ENCODE peak calls at places on chromosomes 4 and X, in ten cellular contexts. K, I, Y, M, G, Q, X, U, H and V are unnamed samples.

GRCh38 chr4:54779797-54780196 is 122.0 kb downstream of the KIT start:
- DNase-seq in K (no peak), I (no peak), Y (no peak), M (no peak), G (no peak), Q (no peak), X (no peak), U (no peak), H (no peak), V (no peak)

GRCh38 chr4:17197070-17197469 is 298.6 kb upstream of the LDB2 start:
- DNase-seq in K (no peak), I (no peak), Y (no peak), M (no peak), G (no peak), Q (no peak), X (no peak), U (no peak), H (no peak), V (no peak)

GRCh38 chr4:128288689-128289106 is 1.1 kb upstream of the PGRMC2 start:
- DNase-seq in K (no peak), I (peak; percentile 34), Y (no peak), M (no peak), G (no peak), Q (no peak), X (peak; percentile 56), U (no peak), H (no peak), V (peak; percentile 86)

GRCh38 chr4:48913346-48913745 is 6.8 kb upstream of the OCIAD2 start:
- DNase-seq in K (no peak), I (peak; percentile 70), Y (no peak), M (no peak), G (no peak), Q (no peak), X (peak; percentile 92), U (no peak), H (no peak), V (peak; percentile 95)

GRCh38 chr4:128155231-128155855 is 94.2 kb downstream of the LARP1B start:
- DNase-seq in K (no peak), I (no peak), Y (no peak), M (peak; percentile 54), G (no peak), Q (no peak), X (no peak), U (peak; percentile 74), H (no peak), V (no peak)

GRCh38 chrX:16185725-16186136 is 18.4 kb downstream of the MAGEB17 start:
- DNase-seq in K (no peak), I (peak; percentile 77), Y (no peak), M (no peak), G (no peak), Q (no peak), X (peak; percentile 88), U (no peak), H (no peak), V (peak; percentile 52)

GRCh38 chr4:100289980-100290379 is 99.7 kb upstream of the DDIT4L start:
- DNase-seq in K (no peak), I (peak; percentile 40), Y (no peak), M (no peak), G (no peak), Q (no peak), X (no peak), U (no peak), H (no peak), V (no peak)

GRCh38 chr4:104727643-104728042 is 232.9 kb upstream of the CXXC4 start:
- DNase-seq in K (no peak), I (no peak), Y (no peak), M (no peak), G (no peak), Q (no peak), X (no peak), U (no peak), H (no peak), V (no peak)

GRCh38 chr4:62080431-62080830 is 880.3 kb downstream of the ADGRL3 start:
- DNase-seq in K (no peak), I (no peak), Y (no peak), M (no peak), G (no peak), Q (no peak), X (no peak), U (no peak), H (no peak), V (no peak)

GRCh38 chr4:122827258-122827887 is 742 bp downstream of the FGF2 start:
- DNase-seq in K (peak; percentile 51), I (peak; percentile 46), Y (peak; percentile 41), M (peak; percentile 79), G (peak; percentile 70), Q (peak; percentile 19), X (peak; percentile 25), U (peak; percentile 81), H (peak; percentile 73), V (no peak)

GRCh38 chrX:149631293-149632165 is at the start of gene TMEM185A:
- DNase-seq in K (peak; percentile 84), I (peak; percentile 31), Y (peak; percentile 59), M (peak; percentile 84), G (peak; percentile 83), Q (peak; percentile 54), X (peak; percentile 32), U (peak; percentile 93), H (peak; percentile 68), V (peak; percentile 42)

GRCh38 chr4:55447108-55447708 is 51.5 kb downstream of the TMEM165 start:
- DNase-seq in K (no peak), I (no peak), Y (no peak), M (no peak), G (no peak), Q (no peak), X (no peak), U (no peak), H (no peak), V (no peak)

GRCh38 chr4:89316187-89316586 is 8.6 kb upstream of the GPRIN3 start:
- DNase-seq in K (no peak), I (peak; percentile 9), Y (no peak), M (no peak), G (no peak), Q (no peak), X (no peak), U (no peak), H (no peak), V (no peak)

GRCh38 chrX:30821116-30821515 is 67.9 kb downstream of the TAB3 start:
- DNase-seq in K (no peak), I (no peak), Y (no peak), M (no peak), G (no peak), Q (no peak), X (no peak), U (no peak), H (no peak), V (peak; percentile 28)
- TF ChIP-seq CTCF in K (no peak), I (no peak), Y (no peak), M (no peak), G (no peak), Q (no peak), X (no peak), U (no peak), H (no peak), V (peak; percentile 21)

GRCh38 chr4:8274772-8275241 is 5.3 kb downstream of the HTRA3 start:
- DNase-seq in K (peak; percentile 77), I (peak; percentile 96), Y (peak; percentile 30), M (peak; percentile 95), G (peak; percentile 85), Q (no peak), X (peak; percentile 93), U (no peak), H (peak; percentile 94), V (peak; percentile 47)
- TF ChIP-seq CTCF in K (no peak), I (peak; percentile 67), Y (no peak), M (peak; percentile 41), G (no peak), Q (no peak), X (peak; percentile 76), U (no peak), H (peak; percentile 65), V (peak; percentile 24)

DNA sequence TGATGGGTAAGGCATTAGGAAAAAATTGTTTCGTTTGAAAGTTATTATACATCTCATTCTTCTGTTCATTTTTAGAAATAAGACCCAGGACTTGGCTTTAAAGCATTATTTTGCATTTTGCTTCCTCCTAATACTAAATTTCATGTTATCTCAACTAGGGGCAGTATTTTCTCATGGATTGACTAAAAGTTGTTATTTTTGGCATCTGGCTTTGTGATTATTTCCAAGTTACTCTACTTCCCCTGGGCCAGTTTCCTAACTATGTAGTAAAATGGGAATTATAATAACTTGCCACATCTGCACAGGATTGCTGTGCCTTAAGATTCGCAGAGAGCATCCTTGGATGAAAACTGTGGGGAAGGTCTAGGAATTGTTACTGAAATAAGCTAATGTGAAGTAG is 3.0 kb downstream of the RBPJ start:
- DNase-seq in K (no peak), I (peak; percentile 48), Y (no peak), M (no peak), G (no peak), Q (no peak), X (peak; percentile 68), U (no peak), H (no peak), V (no peak)
- TF ChIP-seq CTCF in K (no peak), I (no peak), Y (peak; percentile 17), M (no peak), G (no peak), Q (no peak), X (peak; percentile 22), U (no peak), H (no peak), V (no peak)

DNA sequence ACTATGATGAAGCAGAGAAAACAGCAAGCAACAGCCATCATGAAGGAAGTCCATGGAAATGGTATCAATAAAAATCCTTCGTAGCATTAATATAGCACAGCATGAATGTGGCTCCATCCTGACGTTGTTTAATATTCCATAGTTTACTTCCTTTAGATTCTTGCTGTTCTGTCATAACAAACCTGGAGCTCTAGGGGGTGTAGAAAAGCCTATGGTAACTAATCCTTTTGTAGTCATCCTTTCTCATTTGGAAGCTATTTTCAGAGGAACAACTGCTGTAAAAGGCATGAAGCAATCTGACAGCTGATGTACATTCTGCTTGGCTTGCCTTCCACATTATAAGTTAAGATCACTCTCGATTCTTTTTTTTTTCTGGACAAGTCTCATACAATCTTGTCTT is 909 bp downstream of the MYOZ2 start:
- DNase-seq in K (no peak), I (no peak), Y (no peak), M (no peak), G (no peak), Q (no peak), X (peak; percentile 17), U (no peak), H (no peak), V (no peak)
- TF ChIP-seq CTCF in K (no peak), I (no peak), Y (no peak), M (peak; percentile 22), G (no peak), Q (no peak), X (no peak), U (no peak), H (no peak), V (no peak)

GRCh38 chr4:26150948-26151347 is 169.9 kb upstream of the RBPJ start:
- DNase-seq in K (no peak), I (no peak), Y (no peak), M (no peak), G (no peak), Q (no peak), X (peak; percentile 79), U (no peak), H (no peak), V (peak; percentile 42)
- TF ChIP-seq CTCF in K (no peak), I (no peak), Y (no peak), M (no peak), G (no peak), Q (no peak), X (peak; percentile 27), U (no peak), H (no peak), V (no peak)